ENCODE peak calls at places on chromosomes 12 and 14, in six cellular contexts. T is GF-D8; X is naive thymus-derived CD8-positive, alpha-beta T cell; E is keratinocyte; V is activated naive CD8-positive, alpha-beta T cell treated with anti-CD3 and anti-CD28 coated beads for 36 hours; R is right cardiac atrium. J is an unnamed sample.
A peak's percentile ranks its signal among the peaks of the same experiment; 100 is the strongest.

GRCh38 chr12:82857276-82857675 is 170.6 kb downstream of the TMTC2 start:
- DNase-seq in T (no peak), X (no peak), E (no peak), V (no peak), R (no peak), J (no peak)

GRCh38 chr14:89378119-89378518 is 38.9 kb downstream of the FOXN3 start:
- DNase-seq in T (no peak), X (no peak), E (peak; percentile 28), V (peak; percentile 18), R (no peak), J (no peak)

GRCh38 chr12:116673713-116674112 is 64.2 kb downstream of the SPRING1 start:
- DNase-seq in T (no peak), X (no peak), E (no peak), V (peak; percentile 5), R (no peak), J (no peak)

GRCh38 chr14:65160091-65160490 is 57.8 kb upstream of the MAX start:
- DNase-seq in T (no peak), X (no peak), E (no peak), V (no peak), R (no peak), J (no peak)

GRCh38 chr14:21066882-21067502 is 3.1 kb upstream of the ARHGEF40 start:
- DNase-seq in T (no peak), X (peak; percentile 22), E (no peak), V (no peak), R (no peak), J (no peak)

GRCh38 chr12:48122065-48122834 is 3.1 kb downstream of the PFKM start:
- DNase-seq in T (no peak), X (no peak), E (no peak), V (no peak), R (no peak), J (no peak)

GRCh38 chr14:49633650-49634546 is 1.1 kb downstream of the DNAAF2 start:
- DNase-seq in T (peak; percentile 84), X (peak; percentile 94), E (peak; percentile 45), V (peak; percentile 96), R (peak; percentile 95), J (peak; percentile 91)

GRCh38 chr14:22650960-22651521 is 6.9 kb upstream of the OR6J1 start:
- DNase-seq in T (peak; percentile 19), X (no peak), E (no peak), V (peak; percentile 30), R (no peak), J (no peak)

GRCh38 chr14:74019743-74020142 is 594 bp downstream of the BBOF1 start:
- DNase-seq in T (no peak), X (no peak), E (no peak), V (no peak), R (no peak), J (no peak)

GRCh38 chr12:19967486-19967885 is 400.9 kb upstream of the PDE3A start:
- DNase-seq in T (no peak), X (no peak), E (no peak), V (no peak), R (no peak), J (no peak)

J was measured in NCI-H2227 treated with DMSO at 0.1 percent for 48 hours.